ENCODE peak calls at places on chromosome 1, in seven cellular contexts. V, U, Q, F, C, J and A are unnamed samples.

GRCh38 chr1:34987018-34987417 is 1.9 kb upstream of the TMEM35B start:
- DNase-seq in Q (no peak), C (no peak), U (no peak), F (no peak), V (no peak), J (no peak), A (no peak)

GRCh38 chr1:41954533-41954944 is 35.8 kb upstream of the HIVEP3 start:
- DNase-seq in J (no peak), C (no peak), F (no peak), U (no peak), Q (no peak), V (no peak), A (no peak)

GRCh38 chr1:212514056-212514614 is 81.4 kb downstream of the NENF start:
- DNase-seq in V (no peak), J (no peak), U (peak; percentile 5), C (no peak), Q (peak; percentile 43), F (no peak), A (no peak)

GRCh38 chr1:27656157-27656893 is 15.7 kb downstream of the IFI6 start:
- DNase-seq in U (no peak), Q (no peak), V (no peak), F (no peak), C (no peak), J (no peak), A (no peak)

GRCh38 chr1:183365676-183366075 is 52.5 kb downstream of the NMNAT2 start:
- DNase-seq in J (no peak), U (no peak), V (no peak), F (no peak), Q (no peak), C (no peak), A (no peak)

GRCh38 chr1:179889619-179890018 is 7.5 kb downstream of the TOR1AIP1 start:
- DNase-seq in J (no peak), Q (no peak), V (no peak), F (no peak), U (no peak), C (no peak), A (no peak)

GRCh38 chr1:87155180-87155579 is 173.5 kb upstream of the LMO4 start:
- DNase-seq in V (no peak), F (no peak), J (no peak), C (no peak), U (no peak), Q (no peak), A (no peak)

GRCh38 chr1:22756053-22756730 is 45.6 kb downstream of the EPHB2 start:
- DNase-seq in Q (no peak), V (no peak), F (no peak), J (no peak), C (no peak), U (no peak), A (no peak)

GRCh38 chr1:52203935-52204625 is 62.2 kb downstream of the ZFYVE9 start:
- DNase-seq in C (no peak), Q (no peak), J (no peak), U (no peak), F (no peak), V (no peak), A (no peak)

GRCh38 chr1:84570436-84571149 is 3.6 kb downstream of the CTBS start:
- DNase-seq in F (no peak), Q (no peak), J (no peak), V (no peak), C (no peak), U (no peak), A (no peak)

GRCh38 chr1:39491146-39491921 is at the start of gene BMP8A:
- DNase-seq in U (peak; percentile 77), V (peak; percentile 80), C (peak; percentile 79), F (no peak), J (peak; percentile 73), Q (peak; percentile 44), A (peak; percentile 71)

GRCh38 chr1:219778110-219778509 is 150.2 kb downstream of the SLC30A10 start:
- DNase-seq in V (no peak), C (no peak), Q (no peak), U (no peak), J (no peak), F (no peak), A (no peak)

GRCh38 chr1:232519186-232519585 is 110.7 kb downstream of the SIPA1L2 start:
- DNase-seq in Q (peak; percentile 97), V (no peak), F (no peak), U (no peak), J (no peak), C (no peak), A (no peak)

GRCh38 chr1:25711555-25712298 is 88.3 kb upstream of the SELENON start:
- DNase-seq in V (no peak), C (no peak), J (peak; percentile 33), F (no peak), U (peak; percentile 42), Q (no peak), A (peak; percentile 50)

GRCh38 chr1:180530501-180530900 is 28.1 kb upstream of the ACBD6 start:
- DNase-seq in F (no peak), C (no peak), Q (no peak), V (no peak), U (no peak), J (no peak), A (no peak)

GRCh38 chr1:6508154-6508875 is 16.8 kb upstream of the PLEKHG5 start:
- DNase-seq in V (no peak), F (no peak), Q (peak; percentile 92), U (no peak), J (no peak), C (no peak), A (no peak)